ENCODE peak calls at places on chromosome 2, in ten cellular contexts. N is HepG2, B is AG10803, L is heart left ventricle, H is astrocyte of the spinal cord, C is adrenal gland, X is B cell, J is natural killer cell, U is HCT116, Z is cardiac fibroblast. O is an unnamed sample.

GRCh38 chr2:177970670-177971454 is 101.7 kb downstream of the PDE11A start:
- DNase-seq in N (peak; percentile 91), B (no peak), L (no peak), H (no peak), C (no peak), X (no peak), J (no peak), U (no peak), Z (no peak), O (no peak)

GRCh38 chr2:187497858-187498463 is 49.9 kb upstream of the CALCRL start:
- DNase-seq in N (no peak), B (peak; percentile 8), L (no peak), H (peak; percentile 34), C (no peak), X (no peak), J (no peak), U (peak; percentile 22), Z (peak; percentile 43), O (no peak)

GRCh38 chr2:147862859-147863516 is 18.2 kb downstream of the ACVR2A start:
- DNase-seq in N (peak; percentile 10), B (no peak), L (no peak), H (no peak), C (no peak), X (no peak), J (no peak), U (no peak), Z (no peak), O (no peak)

GRCh38 chr2:7672685-7673071 is 755.5 kb downstream of the RNF144A start:
- DNase-seq in N (no peak), B (no peak), L (no peak), H (no peak), C (no peak), X (no peak), J (no peak), U (no peak), Z (no peak), O (no peak)

GRCh38 chr2:241814571-241815476 is 5.8 kb downstream of the NEU4 start:
- DNase-seq in N (no peak), B (no peak), L (peak; percentile 19), H (no peak), C (no peak), X (peak; percentile 38), J (no peak), U (no peak), Z (no peak), O (no peak)

GRCh38 chr2:157124731-157125130 is 132.8 kb upstream of the GALNT5 start:
- DNase-seq in N (no peak), B (no peak), L (no peak), H (no peak), C (no peak), X (no peak), J (no peak), U (no peak), Z (no peak), O (no peak)

GRCh38 chr2:133787651-133788050 is 219.4 kb upstream of the NCKAP5 start:
- DNase-seq in N (no peak), B (no peak), L (no peak), H (no peak), C (no peak), X (no peak), J (no peak), U (no peak), Z (no peak), O (no peak)

GRCh38 chr2:240500561-240501423 is 57.0 kb downstream of the ANKMY1 start:
- DNase-seq in N (no peak), B (no peak), L (no peak), H (no peak), C (peak; percentile 67), X (no peak), J (peak; percentile 12), U (no peak), Z (no peak), O (no peak)

GRCh38 chr2:209719034-209719433 is 52.6 kb upstream of the UNC80 start:
- DNase-seq in N (no peak), B (no peak), L (no peak), H (no peak), C (no peak), X (no peak), J (no peak), U (no peak), Z (no peak), O (no peak)

GRCh38 chr2:54348672-54349071 is 92.6 kb upstream of the TSPYL6 start:
- DNase-seq in N (peak; percentile 48), B (no peak), L (peak; percentile 58), H (peak; percentile 12), C (no peak), X (no peak), J (no peak), U (no peak), Z (no peak), O (no peak)

GRCh38 chr2:121019073-121019472 is 265.9 kb downstream of the TFCP2L1 start:
- DNase-seq in N (no peak), B (no peak), L (peak; percentile 34), H (no peak), C (no peak), X (no peak), J (no peak), U (no peak), Z (peak; percentile 12), O (no peak)

GRCh38 chr2:70922591-70923234 is 13.0 kb upstream of the ATP6V1B1 start:
- DNase-seq in N (no peak), B (no peak), L (no peak), H (no peak), C (no peak), X (no peak), J (peak; percentile 11), U (no peak), Z (no peak), O (no peak)

GRCh38 chr2:7846607-7847006 is 835.2 kb upstream of the ID2 start:
- DNase-seq in N (no peak), B (no peak), L (no peak), H (no peak), C (no peak), X (no peak), J (no peak), U (no peak), Z (no peak), O (no peak)

GRCh38 chr2:161166538-161167409 is 6.5 kb downstream of the TANK start:
- DNase-seq in N (peak; percentile 74), B (peak; percentile 6), L (no peak), H (peak; percentile 55), C (no peak), X (no peak), J (no peak), U (peak; percentile 60), Z (peak; percentile 56), O (no peak)

GRCh38 chr2:23912054-23912453 is 14.9 kb downstream of the ATAD2B start:
- DNase-seq in N (no peak), B (peak; percentile 8), L (no peak), H (peak; percentile 12), C (no peak), X (no peak), J (no peak), U (peak; percentile 37), Z (peak; percentile 36), O (no peak)

DNA sequence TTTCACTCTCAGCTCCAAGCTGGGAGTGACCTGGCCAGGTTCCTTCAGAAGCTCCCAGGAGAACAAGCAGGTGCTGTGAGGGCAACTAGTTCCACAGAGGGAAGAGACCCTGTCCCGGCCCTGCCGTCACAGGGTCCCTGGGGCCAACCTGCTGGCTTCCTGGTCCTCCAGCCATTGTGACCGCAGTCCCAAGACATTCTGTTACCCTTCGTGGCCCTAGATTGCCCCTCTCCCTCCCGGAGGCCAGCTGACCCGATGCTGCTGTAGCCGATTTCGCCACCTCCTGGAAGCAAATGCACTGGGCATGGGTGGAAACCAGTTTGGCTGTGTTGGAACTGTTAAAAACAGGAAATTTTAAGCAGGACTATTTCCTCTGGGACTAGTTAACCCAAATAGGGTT is 55.4 kb downstream of the EPAS1 start:
- DNase-seq in N (no peak), B (no peak), L (peak; percentile 64), H (no peak), C (no peak), X (no peak), J (no peak), U (no peak), Z (peak; percentile 36), O (no peak)
- TF ChIP-seq CTCF in N (no peak), B (no peak), L (peak; percentile 65), H (peak; percentile 1), C (no peak), X (no peak), J (no peak), U (no peak), Z (peak; percentile 38), O (no peak)

GRCh38 chr2:102843759-102844443 is 82.1 kb downstream of the TMEM182 start:
- DNase-seq in N (no peak), B (no peak), L (no peak), H (no peak), C (no peak), X (no peak), J (no peak), U (no peak), Z (no peak), O (no peak)

GRCh38 chr2:102844911-102845310 is 83.1 kb downstream of the TMEM182 start:
- DNase-seq in N (no peak), B (no peak), L (no peak), H (no peak), C (no peak), X (no peak), J (no peak), U (no peak), Z (no peak), O (no peak)

GRCh38 chr2:102850888-102851287 is 89.1 kb downstream of the TMEM182 start:
- DNase-seq in N (no peak), B (no peak), L (no peak), H (no peak), C (no peak), X (no peak), J (no peak), U (no peak), Z (no peak), O (no peak)

GRCh38 chr2:102848366-102848839 is 86.6 kb downstream of the TMEM182 start:
- DNase-seq in N (peak; percentile 85), B (no peak), L (peak; percentile 87), H (peak; percentile 55), C (peak; percentile 85), X (no peak), J (no peak), U (no peak), Z (peak; percentile 43), O (peak; percentile 67)
- TF ChIP-seq CTCF in N (peak; percentile 22), B (no peak), L (no peak), H (no peak), C (peak; percentile 8), X (no peak), J (no peak), U (peak; percentile 13), Z (no peak), O (no peak)

GRCh38 chr2:217880490-217880889 is 122.3 kb downstream of the TNS1 start:
- DNase-seq in N (no peak), B (no peak), L (no peak), H (no peak), C (no peak), X (no peak), J (no peak), U (no peak), Z (no peak), O (no peak)
- TF ChIP-seq CTCF in N (no peak), B (peak; percentile 21), L (peak; percentile 10), H (peak; percentile 15), C (peak; percentile 26), X (no peak), J (no peak), U (peak; percentile 16), Z (peak; percentile 6), O (no peak)

DNA sequence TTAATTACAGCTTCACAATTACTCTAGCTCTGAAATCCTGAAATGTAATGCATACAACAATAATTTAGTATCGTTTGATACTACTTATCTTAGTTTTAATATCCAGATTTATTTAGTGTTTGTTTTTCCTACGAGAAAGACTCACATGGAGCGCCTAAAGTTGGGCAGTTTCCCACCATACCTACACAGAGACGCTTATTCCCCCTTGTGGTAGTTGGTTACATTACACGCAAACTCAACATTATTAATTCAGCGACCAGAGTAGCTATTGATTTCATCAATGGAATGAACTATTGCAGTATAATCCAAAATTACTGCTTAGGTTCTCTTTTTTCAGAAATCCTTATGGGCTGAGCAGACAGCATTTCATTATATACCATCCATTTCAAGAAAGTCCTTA is 164.0 kb upstream of the REG3G start:
- DNase-seq in N (peak; percentile 51), B (no peak), L (no peak), H (no peak), C (no peak), X (no peak), J (no peak), U (no peak), Z (peak; percentile 1), O (no peak)
- TF ChIP-seq CTCF in N (peak; percentile 71), B (no peak), L (no peak), H (no peak), C (peak; percentile 49), X (peak; percentile 29), J (no peak), U (peak; percentile 37), Z (peak; percentile 19), O (no peak)